ENCODE peak calls at places on chromosomes 7 and 10, in four cellular contexts. V, K, S and C are unnamed samples. For H3K36me3 and H3K4me1, the result is how much of the 10 kb centered on the place peaks cover.

GRCh38 chr7:134512271-134512670 is 15.1 kb upstream of the AKR1B10 start:
- DNase-seq in V (no peak), S (no peak), K (no peak), C (no peak)

GRCh38 chr10:97101166-97101940 is 84.4 kb downstream of the SLIT1 start:
- DNase-seq in K (no peak), S (no peak), V (no peak), C (no peak)

GRCh38 chr7:20828947-20829346 is 42.3 kb upstream of the SP8 start:
- DNase-seq in V (no peak), S (no peak), K (no peak), C (no peak)

GRCh38 chr10:72173635-72174296 is 42.0 kb upstream of the ANAPC16 start:
- DNase-seq in V (no peak), K (no peak), S (peak), C (no peak)

GRCh38 chr10:17527530-17528146 is 73.2 kb upstream of the ST8SIA6 start:
- DNase-seq in K (no peak), V (no peak), S (no peak), C (no peak)

GRCh38 chr7:137343483-137343841 is at the start of gene PTN:
- DNase-seq in S (peak), V (peak), K (no peak), C (no peak)

GRCh38 chr7:94838717-94839116 is 68.7 kb upstream of the PPP1R9A start:
- DNase-seq in K (no peak), S (no peak), V (no peak), C (no peak)

GRCh38 chr10:20207700-20208099 is 391.5 kb downstream of the PLXDC2 start:
- DNase-seq in K (no peak), V (no peak), S (no peak), C (no peak)

GRCh38 chr7:44072364-44073231 is 7.2 kb upstream of the PGAM2 start:
- DNase-seq in S (peak), K (peak), V (peak), C (peak)

GRCh38 chr7:24972991-24973390 is 7.0 kb downstream of the OSBPL3 start:
- DNase-seq in V (no peak), S (no peak), K (no peak), C (no peak)

GRCh38 chr10:78657622-78658165 is 411.1 kb upstream of the ZMIZ1 start:
- DNase-seq in V (peak), K (peak), S (peak), C (no peak)

GRCh38 chr7:150965273-150965830 is 12.8 kb downstream of the KCNH2 start:
- DNase-seq in V (no peak), S (no peak), K (no peak), C (no peak)

GRCh38 chr10:77622822-77623410 is 14.7 kb downstream of the KCNMA1 start:
- DNase-seq in K (no peak), V (no peak), S (no peak), C (no peak)

GRCh38 chr7:37719077-37719476 is 35.5 kb downstream of the GPR141 start:
- DNase-seq in V (no peak), S (no peak), K (no peak), C (no peak)

GRCh38 chr10:132223156-132223590 is 36.4 kb downstream of the DPYSL4 start:
- DNase-seq in S (peak), K (peak), V (peak), C (no peak)

GRCh38 chr7:81333004-81333403 is 414.2 kb upstream of the SEMA3C start:
- DNase-seq in V (no peak), S (no peak), K (no peak), C (no peak)

GRCh38 chr7:91557789-91558396 is 293.7 kb downstream of the FZD1 start:
- DNase-seq in K (no peak), S (no peak), V (no peak), C (peak)

GRCh38 chr10:69246581-69247312 is 26.6 kb downstream of the HKDC1 start:
- DNase-seq in V (no peak), K (no peak), S (no peak), C (no peak)

GRCh38 chr7:99422091-99422624 is 13.4 kb downstream of the BUD31 start:
- DNase-seq in K (no peak), S (peak), V (no peak), C (no peak)

GRCh38 chr7:99422625-99423024 is 13.9 kb downstream of the BUD31 start:
- DNase-seq in K (no peak), S (no peak), V (no peak), C (no peak)

GRCh38 chr7:99418260-99418659 is 9.5 kb downstream of the BUD31 start:
- DNase-seq in V (no peak), S (no peak), K (no peak), C (no peak)

GRCh38 chr7:99420213-99420612 is 11.4 kb downstream of the BUD31 start:
- DNase-seq in K (no peak), V (no peak), S (no peak), C (no peak)

GRCh38 chr7:99419323-99420021 is 10.7 kb downstream of the BUD31 start:
- DNase-seq in V (no peak), S (no peak), K (no peak), C (no peak)
- H3K36me3 ChIP-seq in V (half or more), S (half or more), K (half or more), C (half or more)

GRCh38 chr10:87771871-87772500 is 46.0 kb downstream of the ATAD1 start:
- DNase-seq in K (no peak), S (no peak), V (no peak), C (no peak)
- H3K4me1 ChIP-seq in K (under half), S (under half), V (under half), C (under half)

DNA sequence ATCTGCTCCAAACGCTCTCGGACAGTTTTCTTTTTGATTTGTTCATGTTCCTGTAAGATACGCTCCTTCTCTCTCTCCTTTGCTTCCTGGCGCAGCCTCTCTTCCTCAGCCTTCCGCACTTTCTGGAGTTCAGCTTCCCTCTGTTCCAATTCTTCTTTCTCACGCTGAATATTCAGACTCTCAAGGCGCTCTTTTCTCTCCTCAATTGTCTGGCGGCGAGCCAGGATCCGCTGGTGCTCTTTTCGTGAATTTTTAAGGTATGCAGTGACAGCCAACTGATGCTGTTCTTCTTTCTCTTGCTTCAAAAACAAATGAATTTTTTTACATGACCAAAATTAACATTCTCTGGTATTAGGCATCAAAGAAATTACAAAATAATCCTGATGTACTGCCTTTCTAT is 22.6 kb downstream of the EIF3A start:
- DNase-seq in V (no peak), S (no peak), K (no peak), C (no peak)
- H3K36me3 ChIP-seq in V (half or more), S (half or more), K (half or more), C (half or more)

DNA sequence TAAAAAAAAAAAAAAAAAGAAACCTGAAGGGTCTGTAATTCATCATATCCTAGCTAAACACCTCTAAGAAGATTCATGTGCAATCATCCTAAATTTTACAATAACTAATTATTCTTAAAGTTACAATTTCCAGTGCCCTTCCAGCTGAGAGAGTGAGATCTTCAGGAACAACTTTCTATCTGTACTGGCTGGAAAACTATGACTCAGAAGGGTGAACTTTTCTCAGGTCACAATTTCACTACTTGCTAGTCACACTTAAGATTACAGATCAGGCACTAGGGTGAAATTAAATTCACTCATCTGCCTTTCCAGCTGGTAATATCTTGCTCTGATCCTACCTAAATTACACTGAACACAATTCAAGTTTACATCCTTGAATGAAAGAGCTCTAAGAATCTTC is 158.8 kb downstream of the ANK3 start:
- DNase-seq in S (no peak), V (no peak), K (no peak), C (no peak)
- H3K4me1 ChIP-seq in S (under half), V (under half), K (under half), C (under half)

DNA sequence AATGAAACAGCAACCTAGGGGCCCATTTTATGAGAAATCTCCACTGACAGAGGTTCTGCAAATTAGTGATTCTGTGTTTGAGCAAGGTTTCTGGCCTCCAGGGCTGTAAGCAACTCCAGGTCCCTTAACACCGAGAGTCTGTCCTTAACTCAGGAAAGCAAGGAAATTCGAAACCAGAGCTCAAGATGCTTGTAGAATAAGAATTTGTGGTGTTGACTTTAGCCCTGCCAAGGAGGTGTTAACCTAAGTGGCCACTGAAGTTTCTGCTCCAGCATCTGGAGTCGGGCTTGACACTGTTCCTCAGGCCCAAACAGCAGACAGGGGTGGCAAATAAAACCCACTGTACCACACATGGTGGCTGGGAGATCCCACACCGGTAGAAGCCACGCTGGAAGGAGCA is 162.1 kb downstream of the BMPER start:
- DNase-seq in K (no peak), S (no peak), V (no peak), C (no peak)
- H3K36me3 ChIP-seq in K (under half), S (under half), V (under half), C (under half)

DNA sequence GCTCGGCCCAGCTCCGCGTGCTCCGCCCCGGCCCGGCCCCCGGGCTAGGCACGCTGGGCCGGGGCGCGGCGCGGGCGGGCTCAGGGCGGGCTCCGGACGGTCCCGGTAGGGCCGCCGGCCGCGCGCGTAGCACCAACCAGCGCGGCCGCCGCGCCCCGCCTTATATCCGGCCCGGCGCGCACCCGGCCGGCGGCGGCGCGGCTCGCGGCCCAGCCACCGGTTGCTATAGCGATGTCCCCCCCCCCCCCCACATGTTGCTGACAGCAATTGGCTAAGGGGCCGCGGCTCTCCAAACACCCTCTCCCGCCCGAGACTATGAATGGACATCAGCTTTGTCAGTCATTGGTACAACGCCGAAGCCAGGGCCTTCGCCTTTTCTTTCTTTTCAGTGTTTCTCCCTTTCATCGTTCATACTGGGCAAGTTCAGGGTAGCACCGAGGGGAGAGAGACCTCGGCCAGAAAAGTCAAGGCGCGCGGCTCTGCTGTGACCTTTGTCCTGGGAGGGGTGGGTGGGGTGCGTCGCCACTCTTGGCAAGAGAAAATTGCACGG is 354.1 kb downstream of the DNAJB6 start:
- DNase-seq in S (peak), V (peak), K (no peak), C (no peak)
- H3K4me1 ChIP-seq in S (under half), V (half or more), K (under half), C (under half)

DNA sequence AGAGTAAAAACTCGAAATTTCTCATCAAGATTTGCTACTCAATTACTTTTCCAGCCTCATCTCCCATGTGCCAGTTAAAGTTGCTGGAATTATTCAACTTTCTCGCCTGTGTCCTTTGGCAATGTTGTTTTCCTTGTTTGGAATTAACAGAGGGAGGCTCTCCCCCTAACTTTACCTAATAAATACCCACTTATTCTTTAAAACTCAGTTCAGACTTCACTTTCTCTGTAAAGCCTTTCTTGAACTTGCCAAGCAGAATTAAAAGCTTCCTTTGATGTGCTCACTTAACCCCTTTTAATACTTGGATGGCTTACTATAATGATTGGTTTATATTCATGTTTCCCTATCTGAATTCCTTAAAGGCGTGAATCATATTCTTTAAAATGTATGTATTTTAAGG is 104.1 kb downstream of the MKLN1 start:
- DNase-seq in V (no peak), K (no peak), S (no peak), C (no peak)
- H3K36me3 ChIP-seq in V (under half), K (under half), S (under half), C (under half)

GRCh38 chr7:2518737-2519118 is 846 bp upstream of the LFNG start:
- DNase-seq in K (no peak), S (no peak), V (no peak), C (no peak)

GRCh38 chr7:2520808-2521146 is 1.2 kb downstream of the LFNG start:
- DNase-seq in S (no peak), K (no peak), V (no peak), C (no peak)

GRCh38 chr7:2520131-2520807 is 695 bp downstream of the LFNG start:
- DNase-seq in K (peak), S (no peak), V (no peak), C (no peak)

GRCh38 chr7:2518101-2518500 is 1.5 kb upstream of the LFNG start:
- DNase-seq in K (no peak), S (no peak), V (no peak), C (no peak)

GRCh38 chr7:2519119-2519930 is at the start of gene LFNG:
- DNase-seq in K (peak), S (peak), V (peak), C (no peak)
- H3K4me1 ChIP-seq in K (under half), S (under half), V (half or more), C (under half)

GRCh38 chr10:75023074-75023473 is 88.4 kb upstream of the SAMD8 start:
- DNase-seq in S (no peak), V (no peak), K (no peak), C (no peak)

GRCh38 chr10:75018873-75019272 is 92.6 kb upstream of the SAMD8 start:
- DNase-seq in S (no peak), K (no peak), V (no peak), C (no peak)

GRCh38 chr10:75019360-75019759 is 92.1 kb upstream of the SAMD8 start:
- DNase-seq in S (no peak), K (no peak), V (no peak), C (no peak)

GRCh38 chr10:75020168-75020567 is 91.3 kb upstream of the SAMD8 start:
- DNase-seq in S (no peak), V (no peak), K (no peak), C (no peak)

DNA sequence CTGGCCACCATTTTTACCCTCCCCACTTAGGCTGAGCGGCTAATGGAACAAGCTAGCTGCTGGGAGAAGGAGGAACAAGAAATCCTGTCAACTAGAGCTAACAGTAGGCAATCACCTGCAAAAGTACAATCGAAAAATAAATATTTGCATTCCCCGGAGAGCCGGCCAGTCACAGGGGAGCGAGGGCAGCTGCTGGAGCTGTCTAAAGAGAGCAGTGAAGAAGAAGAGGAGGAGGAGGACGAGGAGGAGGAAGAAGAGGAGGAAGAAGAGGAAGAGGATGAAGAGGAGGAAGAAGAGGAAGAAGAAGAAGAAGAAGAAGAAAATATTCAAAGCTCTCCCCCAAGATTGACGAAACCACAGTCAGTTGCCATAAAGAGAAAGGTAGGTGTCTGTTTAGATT is 89.6 kb upstream of the SAMD8 start:
- DNase-seq in S (no peak), V (no peak), K (no peak), C (no peak)
- H3K36me3 ChIP-seq in S (under half), V (under half), K (under half), C (under half)

GRCh38 chr10:104735036-104735435 is 93.9 kb downstream of the SORCS3 start:
- DNase-seq in K (peak), V (no peak), S (peak), C (no peak)
- H3K4me1 ChIP-seq in K (under half), V (under half), S (under half), C (under half)